ENCODE peak calls at places on chromosomes 2 and 18, in six cellular contexts. B is A673; C is CD8-positive, alpha-beta T cell; J is NT2/D1; V is transverse colon; N is A549. Q is an unnamed sample.

GRCh38 chr2:207813221-207813916 is 43.7 kb upstream of the FZD5 start:
- DNase-seq in B (no peak), C (no peak), J (no peak), V (no peak), N (no peak), Q (no peak)

GRCh38 chr2:74617123-74617522 is 31.0 kb downstream of the M1AP start:
- DNase-seq in B (no peak), C (no peak), J (no peak), V (no peak), N (no peak), Q (no peak)

GRCh38 chr2:195601361-195601760 is 55.7 kb upstream of the SLC39A10 start:
- DNase-seq in B (no peak), C (no peak), J (no peak), V (no peak), N (no peak), Q (no peak)

GRCh38 chr18:261398-262073 is 6.3 kb downstream of the THOC1 start:
- DNase-seq in B (no peak), C (no peak), J (no peak), V (no peak), N (no peak), Q (no peak)

GRCh38 chr2:30195011-30195410 is 36.3 kb upstream of the LBH start:
- DNase-seq in B (no peak), C (no peak), J (no peak), V (no peak), N (no peak), Q (no peak)

GRCh38 chr2:168944065-168944464 is 43.0 kb downstream of the G6PC2 start:
- DNase-seq in B (peak; percentile 7), C (no peak), J (no peak), V (no peak), N (no peak), Q (no peak)

GRCh38 chr2:238518828-238519186 is 92.1 kb downstream of the ASB1 start:
- DNase-seq in B (no peak), C (no peak), J (no peak), V (no peak), N (no peak), Q (no peak)

GRCh38 chr2:101265893-101266499 is 13.3 kb downstream of the CNOT11 start:
- DNase-seq in B (no peak), C (no peak), J (no peak), V (peak; percentile 75), N (no peak), Q (no peak)

GRCh38 chr2:62304429-62305417 is 108.8 kb downstream of the B3GNT2 start:
- DNase-seq in B (peak; percentile 96), C (peak; percentile 29), J (no peak), V (peak; percentile 80), N (no peak), Q (peak; percentile 83)

GRCh38 chr2:102122115-102122514 is 20.4 kb upstream of the IL1R1 start:
- DNase-seq in B (no peak), C (no peak), J (no peak), V (no peak), N (no peak), Q (no peak)

GRCh38 chr2:47265751-47266231 is 110.7 kb upstream of the STPG4 start:
- DNase-seq in B (peak; percentile 88), C (no peak), J (no peak), V (no peak), N (no peak), Q (no peak)

GRCh38 chr18:48711651-48712486 is 173.0 kb downstream of the CTIF start:
- DNase-seq in B (peak; percentile 64), C (no peak), J (peak; percentile 18), V (peak; percentile 20), N (peak; percentile 20), Q (peak; percentile 55)

GRCh38 chr2:35591886-35592285 is 763.7 kb upstream of the CRIM1 start:
- DNase-seq in B (no peak), C (no peak), J (no peak), V (no peak), N (no peak), Q (no peak)

GRCh38 chr18:79872852-79873444 is 75.2 kb downstream of the KCNG2 start:
- DNase-seq in B (no peak), C (no peak), J (no peak), V (no peak), N (no peak), Q (no peak)

GRCh38 chr2:135898234-135898786 is 22.1 kb upstream of the MCM6 start:
- DNase-seq in B (no peak), C (no peak), J (no peak), V (no peak), N (no peak), Q (no peak)

GRCh38 chr2:242085941-242086621 is 216.6 kb downstream of the RTP5 start:
- DNase-seq in B (no peak), C (no peak), J (no peak), V (peak; percentile 64), N (no peak), Q (peak; percentile 81)

GRCh38 chr2:223837290-223838061 is at the start of gene AP1S3:
- DNase-seq in B (peak; percentile 85), C (peak; percentile 52), J (peak; percentile 70), V (peak; percentile 88), N (peak; percentile 87), Q (peak; percentile 80)

GRCh38 chr2:62724886-62725711 is 19.6 kb downstream of the EHBP1 start:
- DNase-seq in B (peak; percentile 53), C (no peak), J (peak; percentile 16), V (peak; percentile 26), N (peak; percentile 46), Q (no peak)

GRCh38 chr2:149080104-149080503 is 41.6 kb downstream of the LYPD6B start:
- DNase-seq in B (no peak), C (no peak), J (no peak), V (no peak), N (no peak), Q (no peak)

GRCh38 chr18:43735570-43735969 is 458.3 kb upstream of the SYT4 start:
- DNase-seq in B (peak; percentile 2), C (no peak), J (no peak), V (no peak), N (no peak), Q (no peak)

GRCh38 chr2:64632855-64633819 is 20.6 kb downstream of the SERTAD2 start:
- DNase-seq in B (no peak), C (no peak), J (no peak), V (no peak), N (no peak), Q (no peak)

GRCh38 chr2:126986788-126987187 is 88.1 kb downstream of the TEX51 start:
- DNase-seq in B (no peak), C (no peak), J (no peak), V (no peak), N (no peak), Q (no peak)

GRCh38 chr2:7825591-7826312 is 856.1 kb upstream of the ID2 start:
- DNase-seq in B (no peak), C (no peak), J (no peak), V (no peak), N (peak; percentile 66), Q (no peak)

GRCh38 chr2:160687629-160688028 is 194.0 kb upstream of the RBMS1 start:
- DNase-seq in B (no peak), C (no peak), J (no peak), V (no peak), N (no peak), Q (no peak)

GRCh38 chr2:214261683-214262082 is 149.2 kb upstream of the VWC2L start:
- DNase-seq in B (no peak), C (no peak), J (no peak), V (no peak), N (no peak), Q (no peak)

DNA sequence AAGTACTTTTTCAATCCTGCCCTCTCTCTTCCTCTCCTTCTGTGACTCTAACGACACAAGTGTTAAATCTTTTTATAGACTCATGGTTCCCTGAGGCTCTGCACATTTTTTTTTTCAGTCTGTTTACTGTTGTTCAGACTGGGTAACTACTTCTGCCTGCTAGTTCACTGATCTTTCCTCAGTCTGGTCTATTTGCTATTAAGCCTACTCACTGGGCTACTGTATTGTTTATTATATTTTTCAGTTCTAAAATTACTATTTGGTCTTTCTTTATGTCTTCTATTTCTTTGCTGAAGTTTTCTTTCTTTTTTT is 21.3 kb downstream of the PPP3R1 start:
- DNase-seq in B (no peak), C (no peak), J (no peak), V (no peak), N (no peak), Q (no peak)
- H3K4me1 ChIP-seq in B (peaks cover 33% of the 10 kb centered on the region), C (peaks cover 54% of the 10 kb centered on the region), J (no peaks in the 10 kb centered on the region), V (peaks cover 27% of the 10 kb centered on the region), N (peaks cover 20% of the 10 kb centered on the region), Q (no peaks in the 10 kb centered on the region)

GRCh38 chr18:62954341-62954740 is 239.0 kb downstream of the PHLPP1 start:
- DNase-seq in B (no peak), C (no peak), J (no peak), V (no peak), N (no peak), Q (no peak)

GRCh38 chr18:62948788-62949187 is 233.4 kb downstream of the PHLPP1 start:
- DNase-seq in B (no peak), C (no peak), J (no peak), V (no peak), N (no peak), Q (no peak)

GRCh38 chr18:62952807-62953206 is 237.5 kb downstream of the PHLPP1 start:
- DNase-seq in B (no peak), C (no peak), J (no peak), V (no peak), N (no peak), Q (no peak)

GRCh38 chr18:62953663-62954062 is 238.3 kb downstream of the PHLPP1 start:
- DNase-seq in B (no peak), C (no peak), J (no peak), V (no peak), N (no peak), Q (no peak)

DNA sequence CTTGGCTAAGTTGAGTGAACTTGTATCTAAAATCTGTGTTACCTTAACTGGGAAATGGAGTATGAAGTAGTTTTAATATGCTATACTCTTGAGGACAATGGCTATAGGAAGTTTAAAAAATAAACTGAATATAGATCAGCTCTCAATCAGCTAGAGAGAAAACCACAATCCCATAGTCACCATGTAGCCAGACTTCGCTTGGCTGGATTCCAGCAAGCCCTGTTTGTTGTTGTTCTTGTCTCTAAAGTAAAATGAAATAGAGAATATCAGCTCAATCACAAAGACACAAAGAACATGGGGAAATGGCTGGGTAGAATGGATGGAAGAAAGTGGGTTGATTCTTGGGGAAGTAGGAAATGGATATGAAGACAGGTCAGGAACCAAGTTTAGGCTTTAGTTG is 234.9 kb downstream of the PHLPP1 start:
- DNase-seq in B (no peak), C (no peak), J (no peak), V (no peak), N (no peak), Q (no peak)
- H3K4me1 ChIP-seq in B (no peaks in the 10 kb centered on the region), C (peaks cover 10% of the 10 kb centered on the region), J (no peaks in the 10 kb centered on the region), V (no peaks in the 10 kb centered on the region), N (peaks cover 9% of the 10 kb centered on the region), Q (no peaks in the 10 kb centered on the region)

DNA sequence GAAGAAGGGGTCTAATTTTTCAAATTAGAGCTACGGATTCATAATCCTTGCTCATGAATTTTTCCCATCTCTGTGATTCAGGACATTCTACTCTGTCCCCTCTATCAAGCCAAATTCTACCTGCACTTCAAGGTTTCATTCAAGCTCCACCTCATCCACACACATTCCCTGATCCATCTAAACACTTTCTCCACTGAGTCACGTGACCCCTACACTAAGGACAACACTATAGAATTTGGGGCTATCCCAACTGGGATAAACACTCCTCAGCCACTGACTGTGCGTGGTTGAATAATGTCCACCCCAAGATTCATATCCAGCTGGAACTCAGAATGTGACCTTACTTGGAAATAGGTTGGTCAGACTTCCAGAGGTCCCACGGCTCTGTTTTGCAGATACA is 159.9 kb upstream of the ACVR2A start:
- DNase-seq in B (no peak), C (no peak), J (no peak), V (no peak), N (no peak), Q (no peak)
- H3K4me1 ChIP-seq in B (no peaks in the 10 kb centered on the region), C (no peaks in the 10 kb centered on the region), J (no peaks in the 10 kb centered on the region), V (no peaks in the 10 kb centered on the region), N (no peaks in the 10 kb centered on the region), Q (no peaks in the 10 kb centered on the region)

GRCh38 chr18:57781128-57781463 is 22.0 kb downstream of the ATP8B1 start:
- DNase-seq in B (no peak), C (no peak), J (no peak), V (no peak), N (no peak), Q (no peak)
- H3K4me1 ChIP-seq in B (peaks cover 98% of the 10 kb centered on the region), C (peaks cover 4% of the 10 kb centered on the region), J (no peaks in the 10 kb centered on the region), V (peaks cover 74% of the 10 kb centered on the region), N (peaks cover 69% of the 10 kb centered on the region), Q (peaks cover 4% of the 10 kb centered on the region)

Q was measured in aorta.